ENCODE peak calls at places on chromosome 6, in ten cellular contexts. B is upper lobe of left lung; F is natural killer cell; M is stimulated activated naive CD8-positive, alpha-beta T cell treated with anti-CD3 and anti-CD28 coated beads, Interleukin-15, Interleukin-2, amounts not matched to agents 100 U/mL and 50 U/mL, for 24 hours; L is A549; A is activated CD4-positive, alpha-beta T cell treated with anti-CD3 and anti-CD28 coated beads for 36 hours; S is left lung; U is lung; H is HCT116; Q is activated naive CD8-positive, alpha-beta T cell treated with anti-CD3 and anti-CD28 coated beads, Interleukin-2, amount 50 U/mL, for 24 hours. K is an unnamed sample.

GRCh38 chr6:28553384-28553985 is 27.8 kb downstream of the GPX5 start:
- ATAC-seq in M (no peak), L (no peak), H (no peak), B (no peak), F (no peak), A (no peak), S (no peak), Q (no peak), U (no peak), K (no peak)

GRCh38 chr6:159193923-159194322 is 24.7 kb downstream of the FNDC1 start:
- ATAC-seq in M (no peak), B (no peak), H (no peak), S (no peak), L (no peak), U (no peak), Q (no peak), F (no peak), A (no peak), K (no peak)

GRCh38 chr6:107731422-107732319 is 92.4 kb downstream of the SCML4 start:
- ATAC-seq in B (no peak), L (no peak), S (no peak), H (no peak), Q (peak), A (peak), F (no peak), M (peak), U (no peak), K (no peak)

GRCh38 chr6:24428615-24429014 is 25.9 kb downstream of the MRS2 start:
- ATAC-seq in H (no peak), U (no peak), M (no peak), B (no peak), L (peak), F (no peak), Q (no peak), A (no peak), S (peak), K (peak)

GRCh38 chr6:31308845-31309175 is 36.9 kb upstream of the HLA-C start:
- ATAC-seq in L (no peak), M (no peak), F (no peak), A (no peak), B (no peak), S (no peak), U (no peak), Q (no peak), H (no peak), K (no peak)

GRCh38 chr6:43811101-43812099 is 41.4 kb downstream of the VEGFA start:
- ATAC-seq in L (no peak), S (peak), M (peak), H (no peak), B (no peak), A (no peak), U (no peak), F (no peak), Q (peak), K (no peak)

GRCh38 chr6:111666812-111667211 is 61.1 kb upstream of the TRAF3IP2 start:
- ATAC-seq in U (peak), S (peak), Q (no peak), H (no peak), A (no peak), B (no peak), F (no peak), L (no peak), M (no peak), K (peak)

GRCh38 chr6:134891633-134892032 is 58.3 kb downstream of the ALDH8A1 start:
- ATAC-seq in U (no peak), S (no peak), A (no peak), B (no peak), Q (no peak), M (no peak), F (no peak), L (no peak), H (no peak), K (no peak)

GRCh38 chr6:54072708-54073313 is 38.4 kb upstream of the MLIP start:
- ATAC-seq in M (no peak), U (no peak), A (no peak), B (no peak), S (no peak), L (no peak), H (no peak), Q (no peak), F (no peak), K (no peak)

GRCh38 chr6:53929340-53930120 is 134.7 kb downstream of the LRRC1 start:
- ATAC-seq in F (no peak), B (no peak), A (no peak), S (no peak), U (no peak), H (peak), M (no peak), Q (no peak), L (no peak), K (no peak)

GRCh38 chr6:106136172-106136571 is 50.0 kb downstream of the PRDM1 start:
- ATAC-seq in S (no peak), L (no peak), Q (no peak), B (no peak), A (no peak), H (no peak), U (no peak), M (no peak), F (no peak), K (no peak)

GRCh38 chr6:20870493-20870892 is 336.2 kb downstream of the CDKAL1 start:
- ATAC-seq in U (no peak), A (no peak), Q (no peak), L (no peak), B (no peak), F (no peak), H (no peak), S (no peak), M (no peak), K (no peak)

GRCh38 chr6:108494434-108494833 is 66.3 kb upstream of the FOXO3 start:
- ATAC-seq in Q (no peak), B (no peak), S (no peak), H (no peak), F (no peak), L (no peak), A (no peak), U (no peak), M (no peak), K (no peak)

GRCh38 chr6:130187335-130188206 is 35.2 kb downstream of the SAMD3 start:
- ATAC-seq in L (no peak), U (no peak), Q (no peak), A (peak), M (peak), B (no peak), S (no peak), F (no peak), H (no peak), K (no peak)

GRCh38 chr6:124887872-124888580 is 74.2 kb upstream of the RNF217 start:
- ATAC-seq in M (no peak), Q (no peak), S (no peak), U (no peak), F (no peak), B (no peak), A (no peak), L (peak), H (no peak), K (no peak)

GRCh38 chr6:161151059-161151645 is 122.7 kb downstream of the AGPAT4 start:
- ATAC-seq in H (no peak), S (no peak), B (no peak), A (no peak), M (no peak), Q (no peak), U (no peak), F (no peak), L (no peak), K (no peak)

GRCh38 chr6:16729183-16729696 is 32.0 kb downstream of the ATXN1 start:
- ATAC-seq in L (peak), B (no peak), F (no peak), Q (peak), S (no peak), A (peak), M (peak), H (peak), U (no peak), K (peak)

GRCh38 chr6:1798303-1798964 is 188.7 kb downstream of the FOXC1 start:
- ATAC-seq in M (no peak), F (no peak), Q (no peak), A (no peak), U (no peak), H (no peak), L (no peak), B (no peak), S (no peak), K (no peak)

GRCh38 chr6:20705741-20706140 is 171.5 kb downstream of the CDKAL1 start:
- ATAC-seq in B (no peak), A (peak), H (no peak), Q (peak), F (no peak), L (no peak), S (no peak), M (peak), U (no peak), K (no peak)

GRCh38 chr6:128124713-128125112 is 223.9 kb upstream of the THEMIS start:
- ATAC-seq in B (no peak), Q (peak), A (peak), U (no peak), S (no peak), L (peak), H (peak), M (peak), F (no peak), K (peak)

GRCh38 chr6:135002229-135002844 is 52.3 kb downstream of the HBS1L start:
- ATAC-seq in S (no peak), B (no peak), M (no peak), F (no peak), U (no peak), H (peak), L (peak), Q (no peak), A (no peak), K (peak)

GRCh38 chr6:166633732-166634535 is 6.9 kb upstream of the RPS6KA2 start:
- ATAC-seq in F (no peak), L (no peak), H (peak), B (peak), Q (no peak), S (peak), A (no peak), U (peak), M (no peak), K (peak)

K was measured in SK-N-SH treated with all-trans-retinoic acid at 6 μM for 48 hours.